ENCODE peak calls at places on chromosomes 11 and 22, in six cellular contexts. One of them, this sample, is unnamed.

GRCh38 chr11:68014157-68014965 is 4.2 kb downstream of the ALDH3B1 start:
- DNase-seq in KG1: no peak
- DNase-seq in EL: peak
- DNase-seq in BJ: no peak
- DNase-seq in glutamatergic neuron: no peak
- DNase-seq in stimulated activated CD4-positive, alpha-beta T cell treated with anti-CD3 and anti-CD28 coated beads, Interleukin-2, amount 100 ng/mL, for 24 hours: no peak
- DNase-seq in this sample: no peak

GRCh38 chr11:43975631-43976030 is 33.2 kb downstream of the C11orf96 start:
- DNase-seq in KG1: no peak
- DNase-seq in EL: no peak
- DNase-seq in BJ: no peak
- DNase-seq in glutamatergic neuron: no peak
- DNase-seq in stimulated activated CD4-positive, alpha-beta T cell treated with anti-CD3 and anti-CD28 coated beads, Interleukin-2, amount 100 ng/mL, for 24 hours: no peak
- DNase-seq in this sample: no peak

GRCh38 chr11:129740877-129741276 is 74.8 kb upstream of the TMEM45B start:
- DNase-seq in KG1: no peak
- DNase-seq in EL: no peak
- DNase-seq in BJ: no peak
- DNase-seq in glutamatergic neuron: no peak
- DNase-seq in stimulated activated CD4-positive, alpha-beta T cell treated with anti-CD3 and anti-CD28 coated beads, Interleukin-2, amount 100 ng/mL, for 24 hours: no peak
- DNase-seq in this sample: no peak

GRCh38 chr11:75263944-75264349 is 23.4 kb downstream of the TPBGL start:
- DNase-seq in KG1: no peak
- DNase-seq in EL: no peak
- DNase-seq in BJ: no peak
- DNase-seq in glutamatergic neuron: peak
- DNase-seq in stimulated activated CD4-positive, alpha-beta T cell treated with anti-CD3 and anti-CD28 coated beads, Interleukin-2, amount 100 ng/mL, for 24 hours: no peak
- DNase-seq in this sample: no peak

GRCh38 chr11:132134322-132134721 is 763.9 kb downstream of the NTM start:
- DNase-seq in KG1: no peak
- DNase-seq in EL: peak
- DNase-seq in BJ: no peak
- DNase-seq in glutamatergic neuron: no peak
- DNase-seq in stimulated activated CD4-positive, alpha-beta T cell treated with anti-CD3 and anti-CD28 coated beads, Interleukin-2, amount 100 ng/mL, for 24 hours: no peak
- DNase-seq in this sample: no peak

GRCh38 chr11:115170133-115170815 is 333.9 kb downstream of the CADM1 start:
- DNase-seq in KG1: peak
- DNase-seq in EL: peak
- DNase-seq in BJ: no peak
- DNase-seq in glutamatergic neuron: peak
- DNase-seq in stimulated activated CD4-positive, alpha-beta T cell treated with anti-CD3 and anti-CD28 coated beads, Interleukin-2, amount 100 ng/mL, for 24 hours: peak
- DNase-seq in this sample: peak

GRCh38 chr11:16853266-16853665 is 114.8 kb downstream of the C11orf58 start:
- DNase-seq in KG1: no peak
- DNase-seq in EL: no peak
- DNase-seq in BJ: no peak
- DNase-seq in glutamatergic neuron: no peak
- DNase-seq in stimulated activated CD4-positive, alpha-beta T cell treated with anti-CD3 and anti-CD28 coated beads, Interleukin-2, amount 100 ng/mL, for 24 hours: no peak
- DNase-seq in this sample: no peak

GRCh38 chr11:34259087-34259486 is 98.7 kb downstream of the ABTB2 start:
- DNase-seq in KG1: no peak
- DNase-seq in EL: no peak
- DNase-seq in BJ: no peak
- DNase-seq in glutamatergic neuron: no peak
- DNase-seq in stimulated activated CD4-positive, alpha-beta T cell treated with anti-CD3 and anti-CD28 coated beads, Interleukin-2, amount 100 ng/mL, for 24 hours: no peak
- DNase-seq in this sample: no peak

GRCh38 chr22:22390989-22391388 is 117.6 kb downstream of the ZNF280B start:
- DNase-seq in KG1: no peak
- DNase-seq in EL: no peak
- DNase-seq in BJ: no peak
- DNase-seq in glutamatergic neuron: no peak
- DNase-seq in stimulated activated CD4-positive, alpha-beta T cell treated with anti-CD3 and anti-CD28 coated beads, Interleukin-2, amount 100 ng/mL, for 24 hours: no peak
- DNase-seq in this sample: no peak

GRCh38 chr11:62505112-62505783 is 41.4 kb downstream of the AHNAK start:
- DNase-seq in KG1: no peak
- DNase-seq in EL: no peak
- DNase-seq in BJ: no peak
- DNase-seq in glutamatergic neuron: peak
- DNase-seq in stimulated activated CD4-positive, alpha-beta T cell treated with anti-CD3 and anti-CD28 coated beads, Interleukin-2, amount 100 ng/mL, for 24 hours: no peak
- DNase-seq in this sample: peak